ENCODE peak calls at places on chromosome 19, in five cellular contexts. Z, Q, U, A and N are unnamed samples.

GRCh38 chr19:27881213-27881612 is 1331.7 kb downstream of the UQCRFS1 start:
- DNase-seq in Z (no peak), Q (no peak), U (no peak), A (no peak), N (no peak)

GRCh38 chr19:16876904-16877361 is 11.9 kb upstream of the F2RL3 start:
- DNase-seq in Q (no peak), Z (no peak), U (no peak), A (no peak), N (no peak)

GRCh38 chr19:58562126-58563033 is 4.0 kb upstream of the UBE2M start:
- DNase-seq in Z (peak), Q (no peak), U (peak), A (peak), N (peak)

GRCh38 chr19:49680473-49681351 is 3.6 kb downstream of the PRMT1 start:
- DNase-seq in Z (peak), Q (peak), A (peak), U (peak), N (peak)

GRCh38 chr19:43329989-43330388 is 23.5 kb upstream of the CD177 start:
- DNase-seq in U (no peak), Q (no peak), A (no peak), Z (no peak), N (no peak)

GRCh38 chr19:16216744-16217670 is 19.3 kb downstream of the AP1M1 start:
- DNase-seq in Q (no peak), Z (no peak), A (no peak), U (no peak), N (no peak)

GRCh38 chr19:43643326-43643725 is 3.7 kb upstream of the CADM4 start:
- DNase-seq in U (no peak), A (no peak), Z (no peak), Q (no peak), N (no peak)

GRCh38 chr19:38223617-38224013 is 407 bp downstream of the DPF1 start:
- DNase-seq in Q (no peak), Z (no peak), A (no peak), U (no peak), N (no peak)

GRCh38 chr19:18408053-18408476 is 10.6 kb upstream of the LRRC25 start:
- DNase-seq in U (no peak), Q (peak), A (no peak), Z (peak), N (peak)

GRCh38 chr19:31783592-31783991 is 434.4 kb upstream of the TSHZ3 start:
- DNase-seq in Z (peak), A (no peak), U (no peak), Q (no peak), N (no peak)

GRCh38 chr19:5191091-5191490 is 149.5 kb downstream of the PTPRS start:
- DNase-seq in Z (no peak), A (no peak), Q (no peak), U (no peak), N (no peak)

GRCh38 chr19:21474671-21475181 is 30.7 kb upstream of the ZNF429 start:
- DNase-seq in U (peak), Z (peak), A (peak), Q (no peak), N (peak)

GRCh38 chr19:32870154-32870573 is 597 bp upstream of the SLC7A9 start:
- DNase-seq in U (no peak), Q (no peak), A (no peak), Z (peak), N (no peak)

GRCh38 chr19:51025401-51025800 is 1.0 kb downstream of the KLK11 start:
- DNase-seq in U (no peak), Q (no peak), A (no peak), Z (no peak), N (no peak)

GRCh38 chr19:51137812-51138425 is 4.2 kb upstream of the SIGLEC7 start:
- DNase-seq in A (no peak), Z (no peak), Q (no peak), U (no peak), N (no peak)

GRCh38 chr19:6362351-6362801 is 1.0 kb downstream of the CLPP start:
- DNase-seq in A (peak), Q (peak), U (no peak), Z (no peak), N (peak)

GRCh38 chr19:34482380-34483250 is 1.1 kb downstream of the WTIP start:
- DNase-seq in Z (peak), U (peak), A (peak), Q (no peak), N (no peak)

GRCh38 chr19:51651216-51651846 is 4.7 kb upstream of the SIGLEC14 start:
- DNase-seq in Q (no peak), Z (no peak), A (no peak), U (no peak), N (peak)

GRCh38 chr19:38932425-38933179 is 1.9 kb downstream of the MRPS12 start:
- DNase-seq in Z (peak), Q (peak), U (peak), A (peak), N (peak)

GRCh38 chr19:33376423-33376822 is 2.9 kb downstream of the CEBPG start:
- DNase-seq in U (peak), Z (no peak), A (peak), Q (no peak), N (no peak)

GRCh38 chr19:16829822-16830289 is 658 bp downstream of the SIN3B start:
- DNase-seq in U (no peak), A (peak), Z (no peak), Q (no peak), N (peak)

GRCh38 chr19:33245948-33246728 is 20.5 kb upstream of the SLC7A10 start:
- DNase-seq in U (no peak), Q (peak), A (no peak), Z (no peak), N (peak)

GRCh38 chr19:58560007-58560887 is 1.8 kb upstream of the UBE2M start:
- DNase-seq in Q (no peak), Z (no peak), A (peak), U (no peak), N (no peak)

GRCh38 chr19:49793561-49793840 is 19.6 kb downstream of the FUZ start:
- DNase-seq in Q (no peak), A (peak), Z (no peak), U (peak), N (no peak)

GRCh38 chr19:56099638-56100539 is 21.2 kb downstream of the ZNF787 start:
- DNase-seq in Q (no peak), Z (no peak), U (no peak), A (no peak), N (no peak)

GRCh38 chr19:34276614-34277013 is 22.3 kb downstream of the GARRE1 start:
- DNase-seq in Z (no peak), A (no peak), Q (no peak), U (no peak), N (peak)

GRCh38 chr19:51107406-51108065 is 673 bp downstream of the CTU1 start:
- DNase-seq in U (peak), Q (no peak), Z (peak), A (peak), N (peak)

GRCh38 chr19:18232540-18233223 is 6.4 kb upstream of the PDE4C start:
- DNase-seq in Q (no peak), U (no peak), Z (no peak), A (peak), N (no peak)

GRCh38 chr19:18450021-18450933 is 12.3 kb upstream of the ISYNA1 start:
- DNase-seq in Z (no peak), A (no peak), Q (no peak), U (no peak), N (no peak)

GRCh38 chr19:17424743-17425365 is 5.0 kb downstream of the MVB12A start:
- DNase-seq in Z (peak), Q (peak), A (peak), U (peak), N (peak)

GRCh38 chr19:50933640-50934039 is 19.2 kb downstream of the KLK5 start:
- DNase-seq in U (peak), A (peak), Z (no peak), Q (no peak), N (no peak)

GRCh38 chr19:6039541-6040225 is 61.7 kb upstream of the RANBP3 start:
- DNase-seq in Q (no peak), U (no peak), Z (no peak), A (no peak), N (no peak)

GRCh38 chr19:5718032-5718578 is 1.8 kb downstream of the LONP1 start:
- DNase-seq in Z (no peak), A (peak), U (peak), Q (no peak), N (no peak)

GRCh38 chr19:32219881-32220552 is 125.4 kb upstream of the ZNF507 start:
- DNase-seq in U (no peak), A (no peak), Z (no peak), Q (no peak), N (no peak)

GRCh38 chr19:49413348-49413747 is 9.9 kb downstream of the PTH2 start:
- DNase-seq in Q (no peak), U (peak), A (no peak), Z (peak), N (no peak)

GRCh38 chr19:31356587-31357314 is 7.5 kb upstream of the TSHZ3 start:
- DNase-seq in Z (peak), A (no peak), Q (no peak), U (no peak), N (no peak)

GRCh38 chr19:47109541-47110375 is 3.8 kb downstream of the ZC3H4 start:
- DNase-seq in Z (no peak), A (peak), Q (peak), U (peak), N (peak)

GRCh38 chr19:5585461-5586299 is 17.9 kb upstream of the TINCR start:
- DNase-seq in U (no peak), A (no peak), Q (peak), Z (peak), N (no peak)

GRCh38 chr19:14183741-14184395 is 22.1 kb downstream of the ADGRL1 start:
- DNase-seq in A (no peak), Z (no peak), Q (peak), U (no peak), N (no peak)

GRCh38 chr19:1315470-1316166 is 29.9 kb downstream of the EFNA2 start:
- DNase-seq in U (peak), A (peak), Q (peak), Z (peak), N (peak)
- H2AFZ ChIP-seq in U (peak), A (peak), Q (no peak), Z (peak), N (no peak)

GRCh38 chr19:41940443-41941409 is 12.5 kb upstream of the ERFL start:
- DNase-seq in Z (no peak), Q (no peak), U (no peak), A (peak), N (no peak)
- H3K9ac ChIP-seq in Z (no peak), Q (no peak), U (peak), A (peak), N (peak)

GRCh38 chr19:12970070-12970820 is 869 bp downstream of the DAND5 start:
- DNase-seq in A (no peak), U (no peak), Q (no peak), Z (no peak), N (no peak)

GRCh38 chr19:12965812-12966135 is 3.6 kb upstream of the DAND5 start:
- DNase-seq in Q (no peak), U (no peak), A (no peak), Z (no peak), N (no peak)

GRCh38 chr19:12967907-12968306 is 1.5 kb upstream of the DAND5 start:
- DNase-seq in U (peak), A (peak), Z (no peak), Q (no peak), N (no peak)

GRCh38 chr19:12969292-12969988 is at the start of gene DAND5:
- DNase-seq in Z (no peak), A (no peak), Q (no peak), U (no peak), N (no peak)

DNA sequence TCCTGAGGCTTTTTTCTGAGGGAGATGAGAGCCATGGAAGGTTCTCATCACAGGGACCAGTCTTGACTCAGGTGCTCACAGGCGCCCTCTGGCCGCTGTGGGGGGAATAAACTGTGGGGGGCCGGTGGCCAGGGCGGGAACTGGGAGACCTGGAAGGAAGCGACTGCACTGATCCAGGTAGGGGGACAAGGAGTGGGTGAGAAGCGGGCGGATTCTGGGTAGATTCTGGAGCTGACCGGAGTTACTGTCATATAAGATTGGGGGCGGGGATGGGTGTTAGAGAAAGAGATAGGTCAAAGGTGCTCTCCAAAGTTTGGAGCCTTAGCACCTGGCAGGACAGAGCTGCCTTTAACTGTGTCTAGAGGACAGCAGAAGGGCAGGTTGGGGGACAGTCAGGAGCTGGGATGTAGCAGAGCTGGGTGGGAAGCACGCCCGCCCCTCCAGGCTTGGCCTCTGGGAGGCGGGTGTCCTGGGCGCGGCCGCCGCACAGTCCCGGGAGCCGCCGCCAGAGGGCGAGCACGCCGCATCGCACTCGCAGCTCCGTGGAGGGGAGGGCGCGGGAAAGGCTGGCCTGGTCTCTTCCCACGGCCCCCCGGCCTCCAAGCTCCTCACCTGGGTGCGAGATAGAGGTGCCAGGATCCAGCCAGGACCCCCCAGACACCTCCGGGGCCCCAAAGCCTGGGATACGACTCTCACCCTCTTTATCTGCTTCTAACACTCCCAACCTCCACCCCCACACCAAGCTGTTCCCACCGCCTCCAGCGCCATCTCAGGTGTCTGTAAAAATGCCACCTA is 4.2 kb upstream of the DAND5 start:
- DNase-seq in Q (peak), U (peak), Z (peak), A (peak), N (peak)
- H2AFZ ChIP-seq in Q (peak), U (peak), Z (peak), A (peak), N (peak)

DNA sequence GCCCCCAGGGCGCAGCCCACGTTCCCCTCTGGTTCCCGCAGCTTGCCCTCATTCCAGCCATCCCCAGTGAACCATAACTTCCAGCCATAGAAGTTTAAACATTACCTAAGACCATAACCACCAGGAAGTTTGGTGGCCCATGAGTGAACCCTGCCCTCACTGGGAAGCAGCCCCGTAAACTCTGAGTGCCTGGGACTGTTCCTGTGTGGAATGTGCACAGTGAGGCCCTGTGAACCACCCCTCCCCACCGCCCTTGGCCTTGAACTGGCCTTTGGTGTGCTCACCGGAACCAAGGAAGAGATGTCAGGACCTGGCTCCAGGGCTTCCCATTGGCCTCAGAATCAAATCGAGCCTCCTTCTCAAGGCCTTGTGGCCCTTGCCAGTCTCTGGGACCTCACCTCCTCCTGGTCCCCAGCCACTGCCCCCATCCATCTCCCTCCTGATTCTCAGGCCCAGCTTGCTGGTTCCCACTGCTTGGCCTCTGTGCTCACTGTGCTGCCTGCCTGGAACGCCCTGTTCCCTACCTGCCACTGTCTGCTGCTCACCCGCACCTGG is 46.5 kb downstream of the DNM2 start:
- DNase-seq in A (no peak), Z (no peak), U (no peak), Q (no peak), N (no peak)
- H3K9ac ChIP-seq in A (no peak), Z (no peak), U (no peak), Q (no peak), N (no peak)

GRCh38 chr19:44646049-44646416 is 2.3 kb downstream of the PVR start:
- DNase-seq in Q (no peak), Z (no peak), A (no peak), U (no peak), N (no peak)

GRCh38 chr19:44642375-44642774 is 1.3 kb upstream of the PVR start:
- DNase-seq in Q (no peak), Z (no peak), A (no peak), U (no peak), N (no peak)

GRCh38 chr19:44645407-44646048 is 1.8 kb downstream of the PVR start:
- DNase-seq in Z (no peak), U (no peak), A (peak), Q (no peak), N (no peak)

GRCh38 chr19:44643605-44644390 is at the start of gene PVR:
- DNase-seq in A (peak), Z (peak), Q (no peak), U (peak), N (no peak)

DNA sequence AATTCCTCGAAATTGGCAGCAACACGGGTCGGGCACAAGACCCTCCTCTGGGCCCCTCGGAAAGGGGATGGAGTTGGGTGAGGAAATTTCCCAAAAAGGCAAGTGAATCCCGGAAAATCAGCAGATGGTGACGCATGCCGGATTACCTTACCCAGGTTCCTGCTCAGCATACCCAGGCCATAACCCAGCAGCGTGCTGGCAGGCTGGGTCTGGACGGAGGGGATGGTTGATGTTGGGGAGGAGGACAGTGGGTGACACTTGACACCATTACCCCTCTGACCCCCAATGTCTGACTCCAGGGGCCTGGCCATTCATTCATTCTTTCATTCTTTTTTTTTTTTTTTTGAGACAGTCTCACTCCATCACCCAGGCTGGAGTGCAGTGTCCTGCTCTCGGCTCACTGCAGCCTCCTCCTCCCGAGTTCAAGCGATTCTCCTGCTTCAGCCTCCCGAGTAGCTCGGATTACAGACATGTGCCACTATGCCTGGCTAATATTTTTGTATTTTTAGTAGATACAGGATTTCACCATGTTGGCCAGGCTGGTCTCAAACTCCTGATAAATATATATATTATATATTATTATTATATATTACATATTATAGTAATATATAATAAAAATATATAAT is 794 bp downstream of the PVR start:
- DNase-seq in U (peak), Q (no peak), Z (peak), A (peak), N (no peak)
- H2AFZ ChIP-seq in U (peak), Q (no peak), Z (peak), A (peak), N (no peak)

GRCh38 chr19:54451997-54452396 is 3.0 kb downstream of the LENG8 start:
- DNase-seq in Z (no peak), U (no peak), A (no peak), Q (no peak), N (no peak)
- H3K9ac ChIP-seq in Z (no peak), U (no peak), A (peak), Q (no peak), N (no peak)

DNA sequence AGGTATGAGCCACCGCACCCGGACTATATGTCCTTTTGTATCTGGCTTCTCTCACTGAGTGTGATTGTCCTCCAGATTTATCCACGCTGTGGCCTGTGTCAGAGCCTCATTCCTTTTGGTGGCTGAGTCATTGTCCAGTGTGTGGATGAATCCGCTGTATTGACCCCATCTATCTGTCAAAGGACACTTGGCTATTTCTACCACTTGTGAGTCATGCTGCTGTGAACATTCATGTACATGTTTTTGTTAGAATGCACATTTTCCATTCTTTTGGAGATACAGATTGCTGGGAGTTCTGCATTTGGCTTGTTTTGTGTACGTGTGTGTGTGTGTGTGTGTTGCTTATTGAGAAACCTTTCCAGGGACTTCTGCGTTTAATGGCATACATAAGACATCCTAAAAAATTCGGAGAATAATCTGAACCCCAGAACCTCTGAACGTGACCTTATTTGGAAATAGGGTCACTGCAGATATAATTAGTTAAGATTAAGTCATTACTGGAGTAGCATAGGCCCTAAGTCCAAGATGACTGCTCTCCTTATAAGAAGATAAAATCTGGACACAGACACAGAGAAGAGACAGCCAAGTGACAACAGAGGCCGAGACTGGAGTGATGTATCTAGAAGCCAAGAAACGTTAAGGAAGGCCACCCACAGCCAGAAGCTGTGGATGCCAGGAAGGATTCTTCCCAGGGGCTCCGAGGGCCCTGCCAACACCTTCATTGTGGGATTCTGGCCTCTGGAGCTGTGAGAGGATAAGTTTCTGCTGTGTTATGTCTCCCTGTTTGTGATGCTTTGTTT is 4.9 kb upstream of the GIPC3 start:
- DNase-seq in Z (no peak), Q (no peak), A (peak), U (peak), N (peak)
- H2AFZ ChIP-seq in Z (no peak), Q (no peak), A (no peak), U (peak), N (no peak)

GRCh38 chr19:29666634-29667389 is 1.6 kb downstream of the PLEKHF1 start:
- DNase-seq in Q (peak), U (peak), Z (peak), A (peak), N (no peak)
- H3K9ac ChIP-seq in Q (peak), U (peak), Z (no peak), A (peak), N (no peak)